ENCODE peak calls at places on chromosomes 4 and X, in nine cellular contexts. T is transverse colon, V is tibial artery, K is hepatocyte, O is brain microvascular endothelial cell, W is WERI-Rb-1, P is B cell, L is endothelial cell, I is neural progenitor cell. X is an unnamed sample.

GRCh38 chrX:132369650-132370049 is 119.2 kb downstream of the MBNL3 start:
- DNase-seq in T (no peak), W (no peak), V (no peak), K (peak), L (no peak), P (no peak), I (no peak), O (no peak), X (no peak)

GRCh38 chr4:55503164-55503563 is 43.5 kb downstream of the CLOCK start:
- DNase-seq in O (peak), W (no peak), P (no peak), L (no peak), T (no peak), V (no peak), K (no peak), I (no peak), X (peak)

GRCh38 chr4:10587697-10588096 is 96.9 kb downstream of the CLNK start:
- DNase-seq in P (no peak), T (no peak), W (no peak), V (no peak), K (no peak), L (no peak), O (no peak), I (no peak), X (peak)

GRCh38 chr4:168648929-168649328 is 152.1 kb downstream of the PALLD start:
- DNase-seq in K (no peak), V (no peak), T (no peak), L (no peak), W (no peak), I (no peak), P (no peak), O (peak), X (no peak)

GRCh38 chrX:41561045-41561444 is 113.9 kb downstream of the NYX start:
- DNase-seq in L (peak), W (no peak), K (peak), P (no peak), V (no peak), I (no peak), O (peak), T (no peak), X (peak)

GRCh38 chr4:61202100-61202637 is 2.0 kb downstream of the ADGRL3 start:
- DNase-seq in O (no peak), W (peak), K (no peak), L (peak), P (no peak), V (peak), I (peak), T (no peak), X (no peak)

GRCh38 chr4:151712777-151713176 is 48.0 kb downstream of the GATB start:
- DNase-seq in P (no peak), W (peak), T (no peak), V (no peak), O (no peak), K (no peak), I (no peak), L (no peak), X (no peak)

GRCh38 chr4:38455092-38455855 is 208.7 kb upstream of the KLF3 start:
- DNase-seq in K (no peak), L (no peak), P (no peak), W (no peak), O (no peak), T (no peak), I (no peak), V (no peak), X (no peak)

GRCh38 chr4:138405934-138406567 is 163.9 kb upstream of the SLC7A11 start:
- DNase-seq in L (no peak), T (no peak), K (no peak), P (no peak), W (no peak), I (no peak), O (peak), V (no peak), X (peak)

GRCh38 chr4:107740381-107740780 is 20.3 kb upstream of the PAPSS1 start:
- DNase-seq in K (no peak), V (no peak), W (no peak), I (peak), P (no peak), O (no peak), T (no peak), L (no peak), X (peak)

DNA sequence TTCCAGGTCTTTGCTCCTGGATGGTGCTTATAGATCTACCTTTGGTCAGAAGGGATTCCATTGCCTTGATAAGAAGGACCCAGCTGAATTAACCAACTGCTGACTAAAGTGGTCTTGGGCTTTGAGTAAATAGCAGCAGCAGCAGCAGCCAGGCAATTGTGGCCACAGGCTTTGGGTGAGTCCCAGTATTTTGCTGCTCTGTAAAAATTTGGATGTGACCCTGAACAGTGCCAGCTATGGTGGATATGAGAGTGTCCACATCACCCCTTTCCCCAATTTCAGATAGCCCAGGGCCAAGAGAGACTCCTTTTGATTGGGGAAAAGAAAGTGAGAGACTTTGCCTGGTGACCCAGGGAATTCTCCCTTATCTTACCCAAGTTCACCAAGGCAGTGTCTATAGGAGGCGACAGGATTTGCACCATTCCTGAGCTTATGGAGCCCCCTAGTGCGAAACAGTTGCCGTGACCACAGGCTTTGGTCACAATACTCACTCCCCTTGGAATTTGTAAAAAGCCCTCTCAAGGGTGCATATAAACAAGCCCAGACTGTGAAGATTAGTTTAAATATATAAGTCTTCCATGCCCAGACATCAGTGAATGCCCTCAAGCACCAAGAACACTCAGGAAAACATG is 518.0 kb downstream of the TMA16 start:
- DNase-seq in O (peak), K (peak), V (no peak), L (peak), I (peak), T (no peak), W (peak), P (no peak), X (peak)
- TF ChIP-seq CTCF in O (peak), K (peak), V (no peak), L (peak), I (peak), T (no peak), W (peak), P (peak), X (peak)

GRCh38 chr4:133324491-133324890 is 175.4 kb downstream of the PCDH10 start:
- DNase-seq in I (no peak), K (no peak), W (no peak), L (no peak), T (no peak), V (no peak), O (no peak), P (no peak), X (no peak)

GRCh38 chr4:133323670-133324069 is 174.6 kb downstream of the PCDH10 start:
- DNase-seq in K (no peak), T (no peak), I (no peak), P (no peak), W (no peak), V (no peak), L (no peak), O (no peak), X (no peak)

GRCh38 chr4:133316874-133317273 is 167.8 kb downstream of the PCDH10 start:
- DNase-seq in L (no peak), V (no peak), P (no peak), T (no peak), O (no peak), I (no peak), W (no peak), K (no peak), X (no peak)

GRCh38 chr4:133320576-133321170 is 171.6 kb downstream of the PCDH10 start:
- DNase-seq in W (peak), I (peak), P (no peak), O (peak), K (peak), V (no peak), L (peak), T (no peak), X (peak)
- TF ChIP-seq CTCF in W (peak), I (peak), P (peak), O (peak), K (peak), V (peak), L (peak), T (no peak), X (peak)

GRCh38 chrX:31039327-31039711 is 32.5 kb downstream of the FTHL17 start:
- DNase-seq in V (no peak), K (no peak), T (no peak), W (no peak), O (no peak), L (no peak), P (no peak), I (no peak), X (no peak)

GRCh38 chrX:31038585-31039326 is 33.1 kb downstream of the FTHL17 start:
- DNase-seq in O (peak), T (peak), I (peak), V (no peak), K (peak), W (peak), L (peak), P (peak), X (peak)

GRCh38 chrX:31036895-31037294 is 34.9 kb downstream of the FTHL17 start:
- DNase-seq in L (peak), I (peak), T (peak), W (peak), K (peak), P (peak), V (peak), O (peak), X (peak)
- TF ChIP-seq CTCF in L (peak), I (peak), T (peak), W (peak), K (peak), P (peak), V (peak), O (peak), X (peak)

GRCh38 chr4:163331629-163332360 is 601 bp downstream of the NPY1R start:
- DNase-seq in K (peak), V (peak), I (peak), L (peak), T (peak), P (no peak), O (no peak), W (peak), X (no peak)
- TF ChIP-seq CTCF in K (peak), V (no peak), I (peak), L (no peak), T (no peak), P (no peak), O (no peak), W (peak), X (no peak)

GRCh38 chr4:37138019-37138653 is 106.4 kb upstream of the NWD2 start:
- DNase-seq in V (no peak), T (no peak), L (no peak), O (no peak), W (no peak), K (no peak), P (no peak), I (no peak), X (no peak)

GRCh38 chr4:37130465-37130864 is 114.1 kb upstream of the NWD2 start:
- DNase-seq in W (no peak), P (no peak), L (no peak), T (no peak), K (no peak), O (no peak), V (no peak), I (no peak), X (no peak)

DNA sequence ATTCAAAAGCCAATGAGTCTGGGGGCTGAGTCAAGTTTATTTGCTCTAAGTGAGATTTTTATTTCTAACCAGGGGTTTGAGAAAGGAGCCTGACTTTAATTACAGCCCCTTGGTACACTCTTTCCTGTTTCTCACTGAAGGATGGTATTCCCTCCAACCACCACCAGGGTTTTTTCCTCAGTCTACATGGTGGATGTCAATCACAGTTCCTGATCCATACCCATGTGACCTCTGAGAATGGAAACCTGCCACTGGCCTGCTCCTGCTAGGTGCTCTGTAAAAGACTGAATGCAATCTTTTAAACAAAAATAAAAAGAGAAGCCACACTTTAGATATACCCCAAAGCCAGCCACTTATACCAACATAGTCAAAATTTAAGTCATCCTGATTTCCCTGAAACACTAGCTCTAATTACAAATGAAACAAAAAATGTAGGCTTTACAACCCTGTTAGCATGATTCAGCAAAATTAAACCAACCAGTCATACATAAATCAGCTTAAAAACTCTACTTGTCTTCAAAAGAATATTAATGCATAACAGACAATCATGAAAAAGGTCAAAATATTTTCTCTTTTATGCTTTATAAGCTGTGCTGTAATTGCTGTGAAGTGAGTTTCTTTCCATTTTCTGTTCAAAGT is 112.1 kb upstream of the NWD2 start:
- DNase-seq in P (no peak), T (no peak), W (no peak), K (no peak), O (no peak), I (peak), L (no peak), V (no peak), X (no peak)
- TF ChIP-seq CTCF in P (no peak), T (no peak), W (no peak), K (no peak), O (no peak), I (peak), L (peak), V (peak), X (peak)

GRCh38 chrX:45845142-45845541 is 644.5 kb upstream of the DIPK2B start:
- DNase-seq in I (no peak), K (no peak), O (no peak), V (no peak), P (no peak), W (no peak), T (no peak), L (no peak), X (no peak)

GRCh38 chrX:45846328-45846727 is 645.7 kb upstream of the DIPK2B start:
- DNase-seq in T (no peak), W (no peak), V (no peak), K (no peak), L (no peak), I (no peak), P (no peak), O (no peak), X (no peak)

GRCh38 chrX:45842207-45842900 is 641.7 kb upstream of the DIPK2B start:
- DNase-seq in T (no peak), P (no peak), O (no peak), I (no peak), V (no peak), L (no peak), W (no peak), K (no peak), X (no peak)

GRCh38 chrX:45842916-45843315 is 642.2 kb upstream of the DIPK2B start:
- DNase-seq in I (no peak), T (no peak), W (no peak), P (no peak), K (no peak), L (no peak), O (no peak), V (no peak), X (no peak)

GRCh38 chrX:45843518-45843917 is 642.8 kb upstream of the DIPK2B start:
- DNase-seq in W (no peak), O (no peak), I (no peak), L (no peak), K (no peak), T (no peak), V (no peak), P (no peak), X (peak)
- TF ChIP-seq CTCF in W (no peak), O (no peak), I (no peak), L (no peak), K (no peak), T (no peak), V (no peak), P (peak), X (no peak)

GRCh38 chr4:53720776-53721175 is 129.5 kb upstream of the LNX1 start:
- DNase-seq in L (no peak), K (no peak), T (no peak), W (no peak), O (no peak), P (no peak), I (no peak), V (no peak), X (no peak)
- TF ChIP-seq CTCF in L (no peak), K (no peak), T (no peak), W (no peak), O (no peak), P (no peak), I (no peak), V (no peak), X (no peak)

GRCh38 chr4:126583509-126583908 is 1049.2 kb upstream of the INTU start:
- DNase-seq in O (no peak), L (peak), P (no peak), W (peak), I (peak), T (no peak), K (peak), V (no peak), X (peak)
- TF ChIP-seq CTCF in O (peak), L (peak), P (no peak), W (peak), I (peak), T (no peak), K (peak), V (no peak), X (peak)

GRCh38 chrX:53022381-53022780 is 26.2 kb upstream of the GPR173 start:
- DNase-seq in V (no peak), O (no peak), W (no peak), L (no peak), I (no peak), P (no peak), K (no peak), T (no peak), X (no peak)

GRCh38 chrX:53013291-53013690 is 35.3 kb upstream of the GPR173 start:
- DNase-seq in P (no peak), O (no peak), L (no peak), V (no peak), W (no peak), T (no peak), K (no peak), I (no peak), X (no peak)

DNA sequence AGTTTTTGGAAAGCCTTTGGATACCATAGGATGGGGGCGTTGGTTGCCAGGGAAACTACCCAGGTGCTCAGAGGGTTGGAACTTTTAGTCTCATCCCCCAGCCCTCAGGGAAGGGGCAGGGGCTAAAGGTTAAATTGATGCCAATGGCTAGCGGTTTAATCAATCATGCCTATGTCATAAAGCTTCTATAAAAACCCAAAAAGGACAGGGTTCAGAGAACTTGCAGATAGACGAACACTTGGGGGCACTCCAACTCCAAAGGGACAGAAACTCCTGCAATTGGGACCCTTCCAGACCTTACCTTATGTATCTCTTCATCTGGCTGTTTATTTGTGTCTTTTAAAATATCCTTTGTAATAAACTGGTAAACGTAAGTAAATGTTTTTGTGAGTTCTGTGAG is 30.0 kb upstream of the GPR173 start:
- DNase-seq in W (no peak), L (no peak), V (no peak), T (no peak), O (no peak), K (no peak), I (peak), P (no peak), X (no peak)
- TF ChIP-seq CTCF in W (no peak), L (no peak), V (no peak), T (no peak), O (peak), K (no peak), I (peak), P (no peak), X (no peak)

GRCh38 chr4:184851200-184851541 is 25.4 kb upstream of the ACSL1 start:
- DNase-seq in P (peak), T (peak), W (no peak), O (no peak), V (no peak), K (no peak), I (no peak), L (no peak), X (peak)
- TF ChIP-seq CTCF in P (no peak), T (no peak), W (no peak), O (no peak), V (no peak), K (no peak), I (no peak), L (no peak), X (no peak)